ENCODE peak calls at places on chromosome 7, in six cellular contexts. One of them, this sample, is unnamed.
A peak's percentile ranks its signal among the peaks of the same experiment; 100 is the strongest.

GRCh38 chr7:133293390-133294110 is 40.7 kb downstream of the EXOC4 start:
- DNase-seq in CD4-positive, CD25-positive, alpha-beta regulatory T cell: no peak
- DNase-seq in IMR-90: no peak
- DNase-seq in sigmoid colon: no peak
- DNase-seq in mesendoderm: no peak
- DNase-seq in MM.1S: no peak
- DNase-seq in this sample: no peak

GRCh38 chr7:117531845-117532244 is 52.0 kb downstream of the CFTR start:
- DNase-seq in CD4-positive, CD25-positive, alpha-beta regulatory T cell: no peak
- DNase-seq in IMR-90: no peak
- DNase-seq in mesendoderm: no peak
- DNase-seq in MM.1S: no peak
- DNase-seq in sigmoid colon: no peak
- DNase-seq in this sample: no peak

GRCh38 chr7:95798401-95798930 is 26.1 kb downstream of the DYNC1I1 start:
- DNase-seq in MM.1S: no peak
- DNase-seq in IMR-90: no peak
- DNase-seq in CD4-positive, CD25-positive, alpha-beta regulatory T cell: no peak
- DNase-seq in sigmoid colon: no peak
- DNase-seq in mesendoderm: no peak
- DNase-seq in this sample: no peak

GRCh38 chr7:100220833-100221718 is 1.3 kb downstream of the PVRIG start:
- DNase-seq in mesendoderm: no peak
- DNase-seq in IMR-90: no peak
- DNase-seq in MM.1S: peak; percentile 94
- DNase-seq in CD4-positive, CD25-positive, alpha-beta regulatory T cell: peak; percentile 63
- DNase-seq in sigmoid colon: no peak
- DNase-seq in this sample: peak; percentile 67

GRCh38 chr7:7922684-7923385 is 45.8 kb upstream of the GLCCI1 start:
- DNase-seq in CD4-positive, CD25-positive, alpha-beta regulatory T cell: no peak
- DNase-seq in MM.1S: peak; percentile 67
- DNase-seq in mesendoderm: no peak
- DNase-seq in sigmoid colon: no peak
- DNase-seq in IMR-90: no peak
- DNase-seq in this sample: no peak

GRCh38 chr7:110590415-110590814 is 500.5 kb upstream of the LRRN3 start:
- DNase-seq in sigmoid colon: no peak
- DNase-seq in mesendoderm: peak; percentile 65
- DNase-seq in IMR-90: no peak
- DNase-seq in CD4-positive, CD25-positive, alpha-beta regulatory T cell: no peak
- DNase-seq in MM.1S: no peak
- DNase-seq in this sample: no peak

GRCh38 chr7:2521341-2521745 is 1.8 kb downstream of the LFNG start:
- DNase-seq in sigmoid colon: no peak
- DNase-seq in MM.1S: no peak
- DNase-seq in IMR-90: no peak
- DNase-seq in mesendoderm: no peak
- DNase-seq in CD4-positive, CD25-positive, alpha-beta regulatory T cell: no peak
- DNase-seq in this sample: no peak

GRCh38 chr7:73865738-73866445 is 4.9 kb downstream of the TMEM270 start:
- DNase-seq in IMR-90: peak; percentile 63
- DNase-seq in MM.1S: peak; percentile 46
- DNase-seq in mesendoderm: peak; percentile 66
- DNase-seq in CD4-positive, CD25-positive, alpha-beta regulatory T cell: no peak
- DNase-seq in sigmoid colon: no peak
- DNase-seq in this sample: no peak

GRCh38 chr7:29893351-29894005 is 87.2 kb downstream of the WIPF3 start:
- DNase-seq in CD4-positive, CD25-positive, alpha-beta regulatory T cell: no peak
- DNase-seq in mesendoderm: no peak
- DNase-seq in IMR-90: no peak
- DNase-seq in sigmoid colon: no peak
- DNase-seq in MM.1S: no peak
- DNase-seq in this sample: no peak

GRCh38 chr7:17947606-17948005 is 7.3 kb upstream of the SNX13 start:
- DNase-seq in MM.1S: no peak
- DNase-seq in CD4-positive, CD25-positive, alpha-beta regulatory T cell: no peak
- DNase-seq in sigmoid colon: no peak
- DNase-seq in mesendoderm: no peak
- DNase-seq in IMR-90: no peak
- DNase-seq in this sample: no peak

GRCh38 chr7:140390466-140391190 is 7.7 kb downstream of the SLC37A3 start:
- DNase-seq in sigmoid colon: peak; percentile 10
- DNase-seq in IMR-90: peak; percentile 22
- DNase-seq in CD4-positive, CD25-positive, alpha-beta regulatory T cell: no peak
- DNase-seq in MM.1S: peak; percentile 51
- DNase-seq in mesendoderm: no peak
- DNase-seq in this sample: no peak

GRCh38 chr7:5420108-5420840 is 3.4 kb downstream of the TNRC18 start:
- DNase-seq in IMR-90: no peak
- DNase-seq in CD4-positive, CD25-positive, alpha-beta regulatory T cell: no peak
- DNase-seq in MM.1S: no peak
- DNase-seq in mesendoderm: no peak
- DNase-seq in sigmoid colon: no peak
- DNase-seq in this sample: no peak

GRCh38 chr7:5414876-5415275 is 8.8 kb downstream of the TNRC18 start:
- DNase-seq in mesendoderm: peak; percentile 62
- DNase-seq in IMR-90: no peak
- DNase-seq in sigmoid colon: no peak
- DNase-seq in CD4-positive, CD25-positive, alpha-beta regulatory T cell: no peak
- DNase-seq in MM.1S: no peak
- DNase-seq in this sample: no peak

GRCh38 chr7:5420841-5421625 is 2.6 kb downstream of the TNRC18 start:
- DNase-seq in IMR-90: no peak
- DNase-seq in mesendoderm: no peak
- DNase-seq in sigmoid colon: no peak
- DNase-seq in MM.1S: no peak
- DNase-seq in CD4-positive, CD25-positive, alpha-beta regulatory T cell: no peak
- DNase-seq in this sample: no peak

GRCh38 chr7:5419523-5420107 is 4.0 kb downstream of the TNRC18 start:
- DNase-seq in MM.1S: no peak
- DNase-seq in CD4-positive, CD25-positive, alpha-beta regulatory T cell: no peak
- DNase-seq in IMR-90: no peak
- DNase-seq in mesendoderm: peak; percentile 58
- DNase-seq in sigmoid colon: no peak
- DNase-seq in this sample: no peak

GRCh38 chr7:5417106-5418071 is 6.2 kb downstream of the TNRC18 start:
- DNase-seq in MM.1S: no peak
- DNase-seq in mesendoderm: peak; percentile 92
- DNase-seq in sigmoid colon: no peak
- DNase-seq in CD4-positive, CD25-positive, alpha-beta regulatory T cell: no peak
- DNase-seq in IMR-90: peak; percentile 54
- DNase-seq in this sample: no peak
- H3K27ac ChIP-seq in MM.1S: no peak overlapping the region
- H3K27ac ChIP-seq in mesendoderm: peak overlapping the region; percentile 90
- H3K27ac ChIP-seq in sigmoid colon: peak overlapping the region; percentile 100
- H3K27ac ChIP-seq in CD4-positive, CD25-positive, alpha-beta regulatory T cell: no peak overlapping the region
- H3K27ac ChIP-seq in IMR-90: peak overlapping the region; percentile 92
- H3K27ac ChIP-seq in this sample: no peak overlapping the region

DNA sequence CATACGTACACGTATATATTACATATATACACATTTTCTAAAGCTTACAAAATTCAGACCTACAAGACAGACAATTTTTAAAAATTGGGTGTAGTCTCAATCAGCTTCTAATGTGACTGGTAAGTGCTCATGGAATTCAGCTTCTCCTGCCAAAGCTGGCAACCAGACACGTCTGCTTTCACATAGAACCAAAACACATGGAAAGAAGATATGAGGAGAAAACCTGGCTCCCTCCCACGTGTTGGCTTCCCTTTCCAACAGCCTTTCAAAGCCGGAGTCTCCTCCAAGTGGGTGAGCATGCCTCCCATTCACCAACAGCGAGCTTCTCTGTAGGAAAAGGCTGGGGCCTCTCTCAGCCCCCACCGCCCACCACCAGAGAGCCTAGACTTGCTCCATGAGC is 33.4 kb downstream of the CDCA7L start:
- DNase-seq in MM.1S: no peak
- DNase-seq in mesendoderm: no peak
- DNase-seq in sigmoid colon: no peak
- DNase-seq in CD4-positive, CD25-positive, alpha-beta regulatory T cell: no peak
- DNase-seq in IMR-90: peak; percentile 66
- DNase-seq in this sample: no peak
- H3K4me3 ChIP-seq in MM.1S: no peak overlapping the region
- H3K4me3 ChIP-seq in mesendoderm: no peak overlapping the region
- H3K4me3 ChIP-seq in sigmoid colon: no peak overlapping the region
- H3K4me3 ChIP-seq in CD4-positive, CD25-positive, alpha-beta regulatory T cell: no peak overlapping the region
- H3K4me3 ChIP-seq in IMR-90: no peak overlapping the region
- H3K4me3 ChIP-seq in this sample: no peak overlapping the region

GRCh38 chr7:150449206-150449956 is 1.0 kb upstream of the GIMAP8 start:
- DNase-seq in MM.1S: no peak
- DNase-seq in IMR-90: no peak
- DNase-seq in CD4-positive, CD25-positive, alpha-beta regulatory T cell: no peak
- DNase-seq in mesendoderm: no peak
- DNase-seq in sigmoid colon: no peak
- DNase-seq in this sample: no peak
- H3K4me1 ChIP-seq in MM.1S: peaks cover 10% of the 10 kb centered on the region
- H3K4me1 ChIP-seq in IMR-90: no peaks in the 10 kb centered on the region
- H3K4me1 ChIP-seq in CD4-positive, CD25-positive, alpha-beta regulatory T cell: peaks cover 55% of the 10 kb centered on the region
- H3K4me1 ChIP-seq in mesendoderm: no peaks in the 10 kb centered on the region
- H3K4me1 ChIP-seq in sigmoid colon: peaks cover 19% of the 10 kb centered on the region
- H3K4me1 ChIP-seq in this sample: peaks cover 43% of the 10 kb centered on the region

GRCh38 chr7:159177270-159178036 is 32.8 kb upstream of the VIPR2 start:
- DNase-seq in CD4-positive, CD25-positive, alpha-beta regulatory T cell: no peak
- DNase-seq in IMR-90: no peak
- DNase-seq in mesendoderm: no peak
- DNase-seq in MM.1S: no peak
- DNase-seq in sigmoid colon: no peak
- DNase-seq in this sample: no peak
- H3K27ac ChIP-seq in CD4-positive, CD25-positive, alpha-beta regulatory T cell: no peak overlapping the region
- H3K27ac ChIP-seq in IMR-90: no peak overlapping the region
- H3K27ac ChIP-seq in mesendoderm: no peak overlapping the region
- H3K27ac ChIP-seq in MM.1S: no peak overlapping the region
- H3K27ac ChIP-seq in sigmoid colon: peak overlapping the region; percentile 14
- H3K27ac ChIP-seq in this sample: no peak overlapping the region

GRCh38 chr7:138625849-138626230 is 75.3 kb downstream of the SVOPL start:
- DNase-seq in CD4-positive, CD25-positive, alpha-beta regulatory T cell: no peak
- DNase-seq in mesendoderm: no peak
- DNase-seq in sigmoid colon: no peak
- DNase-seq in MM.1S: no peak
- DNase-seq in IMR-90: no peak
- DNase-seq in this sample: no peak
- H3K4me3 ChIP-seq in CD4-positive, CD25-positive, alpha-beta regulatory T cell: peak overlapping the region; percentile 49
- H3K4me3 ChIP-seq in mesendoderm: no peak overlapping the region
- H3K4me3 ChIP-seq in sigmoid colon: no peak overlapping the region
- H3K4me3 ChIP-seq in MM.1S: no peak overlapping the region
- H3K4me3 ChIP-seq in IMR-90: no peak overlapping the region
- H3K4me3 ChIP-seq in this sample: no peak overlapping the region

GRCh38 chr7:120862987-120863386 is 5.0 kb upstream of the TSPAN12 start:
- DNase-seq in CD4-positive, CD25-positive, alpha-beta regulatory T cell: no peak
- DNase-seq in MM.1S: no peak
- DNase-seq in mesendoderm: peak; percentile 59
- DNase-seq in sigmoid colon: no peak
- DNase-seq in IMR-90: no peak
- DNase-seq in this sample: no peak
- H3K4me1 ChIP-seq in CD4-positive, CD25-positive, alpha-beta regulatory T cell: peaks cover 1% of the 10 kb centered on the region
- H3K4me1 ChIP-seq in MM.1S: no peaks in the 10 kb centered on the region
- H3K4me1 ChIP-seq in mesendoderm: peaks cover 3% of the 10 kb centered on the region
- H3K4me1 ChIP-seq in sigmoid colon: no peaks in the 10 kb centered on the region
- H3K4me1 ChIP-seq in IMR-90: no peaks in the 10 kb centered on the region
- H3K4me1 ChIP-seq in this sample: peaks cover 1% of the 10 kb centered on the region

GRCh38 chr7:16235743-16236142 is 185.6 kb downstream of the CRPPA start:
- DNase-seq in CD4-positive, CD25-positive, alpha-beta regulatory T cell: no peak
- DNase-seq in mesendoderm: no peak
- DNase-seq in MM.1S: no peak
- DNase-seq in IMR-90: no peak
- DNase-seq in sigmoid colon: no peak
- DNase-seq in this sample: no peak

GRCh38 chr7:16234493-16235151 is 186.7 kb downstream of the CRPPA start:
- DNase-seq in IMR-90: no peak
- DNase-seq in sigmoid colon: no peak
- DNase-seq in MM.1S: no peak
- DNase-seq in CD4-positive, CD25-positive, alpha-beta regulatory T cell: no peak
- DNase-seq in mesendoderm: no peak
- DNase-seq in this sample: no peak

GRCh38 chr7:16232273-16232672 is 189.1 kb downstream of the CRPPA start:
- DNase-seq in mesendoderm: no peak
- DNase-seq in IMR-90: no peak
- DNase-seq in CD4-positive, CD25-positive, alpha-beta regulatory T cell: no peak
- DNase-seq in sigmoid colon: no peak
- DNase-seq in MM.1S: no peak
- DNase-seq in this sample: no peak

GRCh38 chr7:16233519-16233918 is 187.8 kb downstream of the CRPPA start:
- DNase-seq in MM.1S: no peak
- DNase-seq in mesendoderm: no peak
- DNase-seq in CD4-positive, CD25-positive, alpha-beta regulatory T cell: no peak
- DNase-seq in sigmoid colon: no peak
- DNase-seq in IMR-90: no peak
- DNase-seq in this sample: no peak

DNA sequence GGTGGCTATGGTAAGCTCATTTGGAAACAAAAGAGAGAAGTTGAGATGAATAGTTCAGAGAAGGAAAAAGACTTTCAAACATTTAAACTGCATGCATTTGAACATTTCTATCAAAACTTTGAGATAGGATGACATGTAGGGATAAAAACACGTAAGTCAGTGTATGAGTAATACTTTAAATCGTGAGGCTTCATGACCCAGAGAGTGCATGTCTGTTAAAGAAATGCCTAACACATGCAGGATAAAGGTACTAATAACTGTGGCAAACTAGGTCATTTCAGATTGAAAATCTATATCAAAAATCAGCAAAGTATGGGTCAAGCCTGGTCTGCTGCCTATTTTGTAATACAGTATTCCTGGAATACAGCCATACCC is 186.2 kb downstream of the CRPPA start:
- DNase-seq in MM.1S: no peak
- DNase-seq in sigmoid colon: no peak
- DNase-seq in CD4-positive, CD25-positive, alpha-beta regulatory T cell: no peak
- DNase-seq in IMR-90: no peak
- DNase-seq in mesendoderm: no peak
- DNase-seq in this sample: no peak
- H3K27ac ChIP-seq in MM.1S: no peak overlapping the region
- H3K27ac ChIP-seq in sigmoid colon: no peak overlapping the region
- H3K27ac ChIP-seq in CD4-positive, CD25-positive, alpha-beta regulatory T cell: no peak overlapping the region
- H3K27ac ChIP-seq in IMR-90: no peak overlapping the region
- H3K27ac ChIP-seq in mesendoderm: no peak overlapping the region
- H3K27ac ChIP-seq in this sample: no peak overlapping the region

DNA sequence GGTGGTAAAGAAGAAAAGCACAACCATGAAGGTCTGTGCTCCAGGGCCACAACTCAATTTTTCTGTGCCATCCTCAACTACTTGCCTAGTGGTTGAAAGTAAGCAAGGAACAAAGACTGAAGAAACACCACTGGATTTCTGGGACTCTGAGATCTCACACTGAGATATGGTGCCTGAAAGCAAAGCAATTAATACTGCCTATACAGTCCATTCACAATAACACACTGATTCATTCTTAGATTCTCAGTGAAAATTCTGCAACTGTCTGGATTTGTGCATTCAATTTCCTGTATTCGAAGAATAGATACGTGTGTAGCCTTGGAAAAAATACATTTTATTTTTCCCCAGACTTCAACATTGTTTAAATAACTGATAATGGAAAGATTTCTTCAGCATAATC is 116.4 kb upstream of the FAM133B start:
- DNase-seq in IMR-90: no peak
- DNase-seq in sigmoid colon: no peak
- DNase-seq in CD4-positive, CD25-positive, alpha-beta regulatory T cell: no peak
- DNase-seq in mesendoderm: no peak
- DNase-seq in MM.1S: no peak
- DNase-seq in this sample: no peak
- H3K4me3 ChIP-seq in IMR-90: no peak overlapping the region
- H3K4me3 ChIP-seq in sigmoid colon: no peak overlapping the region
- H3K4me3 ChIP-seq in CD4-positive, CD25-positive, alpha-beta regulatory T cell: no peak overlapping the region
- H3K4me3 ChIP-seq in mesendoderm: no peak overlapping the region
- H3K4me3 ChIP-seq in MM.1S: no peak overlapping the region
- H3K4me3 ChIP-seq in this sample: no peak overlapping the region